ENCODE peak calls at places on chromosome 12, in six cellular contexts. S is CD8-positive, alpha-beta T cell; L is SJCRH30; Q is A549; V is H1; J is prostate gland. N is an unnamed sample. For H3K4me1, the result is how much of the 10 kb centered on the place peaks cover.

GRCh38 chr12:132801741-132802140 is 26.9 kb downstream of the GOLGA3 start:
- DNase-seq in S (no peak), L (no peak), Q (no peak), V (no peak), J (no peak), N (no peak)

GRCh38 chr12:112381898-112382796 is at the start of gene HECTD4:
- DNase-seq in S (peak), L (peak), Q (peak), V (peak), J (peak), N (peak)

GRCh38 chr12:58541300-58541690 is 379.0 kb downstream of the LRIG3 start:
- DNase-seq in S (no peak), L (no peak), Q (no peak), V (no peak), J (no peak), N (no peak)

GRCh38 chr12:49070971-49071370 is 1.2 kb upstream of the RHEBL1 start:
- DNase-seq in S (no peak), L (no peak), Q (no peak), V (no peak), J (no peak), N (no peak)

GRCh38 chr12:67592228-67593011 is 56.1 kb upstream of the DYRK2 start:
- DNase-seq in S (no peak), L (peak), Q (peak), V (no peak), J (peak), N (no peak)

GRCh38 chr12:78192979-78193378 is 362.3 kb downstream of the NAV3 start:
- DNase-seq in S (no peak), L (no peak), Q (no peak), V (no peak), J (no peak), N (no peak)

GRCh38 chr12:47964102-47964723 is 817 bp downstream of the TMEM106C start:
- DNase-seq in S (no peak), L (no peak), Q (no peak), V (no peak), J (peak), N (no peak)

GRCh38 chr12:94203181-94203546 is 54.8 kb downstream of the PLXNC1 start:
- DNase-seq in S (no peak), L (no peak), Q (no peak), V (no peak), J (no peak), N (no peak)

GRCh38 chr12:71240941-71241340 is 83.1 kb upstream of the TSPAN8 start:
- DNase-seq in S (no peak), L (no peak), Q (no peak), V (no peak), J (no peak), N (no peak)

GRCh38 chr12:39476121-39476520 is 33.2 kb upstream of the KIF21A start:
- DNase-seq in S (no peak), L (no peak), Q (peak), V (no peak), J (no peak), N (no peak)

GRCh38 chr12:5562581-5562980 is 130.7 kb downstream of the NTF3 start:
- DNase-seq in S (no peak), L (no peak), Q (no peak), V (peak), J (no peak), N (no peak)

GRCh38 chr12:80709811-80710726 is 2.6 kb downstream of the MYF6 start:
- DNase-seq in S (no peak), L (peak), Q (peak), V (peak), J (no peak), N (no peak)
- H3K4me1 ChIP-seq in S (under half), L (under half), Q (under half), V (under half), J (under half), N (under half)

GRCh38 chr12:50258167-50258551 is 25.2 kb downstream of the LIMA1 start:
- DNase-seq in S (no peak), L (no peak), Q (peak), V (no peak), J (peak), N (no peak)

GRCh38 chr12:50252977-50253376 is 30.3 kb downstream of the LIMA1 start:
- DNase-seq in S (no peak), L (no peak), Q (no peak), V (no peak), J (no peak), N (no peak)

GRCh38 chr12:50257226-50258166 is 25.8 kb downstream of the LIMA1 start:
- DNase-seq in S (no peak), L (peak), Q (peak), V (no peak), J (peak), N (no peak)

GRCh38 chr12:50261654-50262053 is 21.7 kb downstream of the LIMA1 start:
- DNase-seq in S (no peak), L (no peak), Q (no peak), V (no peak), J (no peak), N (no peak)

GRCh38 chr12:50256761-50257160 is 26.6 kb downstream of the LIMA1 start:
- DNase-seq in S (no peak), L (no peak), Q (no peak), V (no peak), J (no peak), N (no peak)
- H3K4me1 ChIP-seq in S (under half), L (under half), Q (half or more), V (under half), J (under half), N (under half)

GRCh38 chr12:54257332-54257731 is 22.6 kb downstream of the CBX5 start:
- DNase-seq in S (no peak), L (no peak), Q (no peak), V (no peak), J (no peak), N (no peak)

GRCh38 chr12:54261817-54262402 is 18.0 kb downstream of the CBX5 start:
- DNase-seq in S (no peak), L (no peak), Q (no peak), V (no peak), J (no peak), N (no peak)

GRCh38 chr12:54259194-54260011 is 20.5 kb downstream of the CBX5 start:
- DNase-seq in S (no peak), L (peak), Q (peak), V (peak), J (peak), N (peak)

GRCh38 chr12:54262403-54262925 is 17.5 kb downstream of the CBX5 start:
- DNase-seq in S (no peak), L (no peak), Q (peak), V (no peak), J (no peak), N (no peak)

DNA sequence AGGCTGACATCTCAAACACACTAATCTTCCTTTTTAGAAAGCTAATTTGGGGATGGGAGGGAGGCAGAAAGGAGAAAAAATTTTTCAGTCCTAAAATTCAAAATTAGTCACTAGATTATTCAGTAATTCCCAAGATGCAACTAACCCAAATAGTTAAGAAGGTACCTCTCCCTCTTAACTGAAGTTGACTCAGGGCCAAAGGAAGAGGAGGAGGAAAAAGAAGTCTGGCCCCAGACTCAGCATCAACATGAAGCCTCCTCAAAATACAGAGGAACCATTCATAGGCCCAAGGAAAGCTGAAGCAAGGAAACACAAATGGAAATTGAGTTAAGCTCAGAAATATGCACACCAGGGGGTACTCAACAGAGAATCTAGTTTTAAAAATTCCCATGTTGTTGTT is 21.6 kb downstream of the CBX5 start:
- DNase-seq in S (no peak), L (peak), Q (no peak), V (no peak), J (no peak), N (no peak)
- H3K4me1 ChIP-seq in S (under half), L (under half), Q (half or more), V (under half), J (under half), N (under half)

DNA sequence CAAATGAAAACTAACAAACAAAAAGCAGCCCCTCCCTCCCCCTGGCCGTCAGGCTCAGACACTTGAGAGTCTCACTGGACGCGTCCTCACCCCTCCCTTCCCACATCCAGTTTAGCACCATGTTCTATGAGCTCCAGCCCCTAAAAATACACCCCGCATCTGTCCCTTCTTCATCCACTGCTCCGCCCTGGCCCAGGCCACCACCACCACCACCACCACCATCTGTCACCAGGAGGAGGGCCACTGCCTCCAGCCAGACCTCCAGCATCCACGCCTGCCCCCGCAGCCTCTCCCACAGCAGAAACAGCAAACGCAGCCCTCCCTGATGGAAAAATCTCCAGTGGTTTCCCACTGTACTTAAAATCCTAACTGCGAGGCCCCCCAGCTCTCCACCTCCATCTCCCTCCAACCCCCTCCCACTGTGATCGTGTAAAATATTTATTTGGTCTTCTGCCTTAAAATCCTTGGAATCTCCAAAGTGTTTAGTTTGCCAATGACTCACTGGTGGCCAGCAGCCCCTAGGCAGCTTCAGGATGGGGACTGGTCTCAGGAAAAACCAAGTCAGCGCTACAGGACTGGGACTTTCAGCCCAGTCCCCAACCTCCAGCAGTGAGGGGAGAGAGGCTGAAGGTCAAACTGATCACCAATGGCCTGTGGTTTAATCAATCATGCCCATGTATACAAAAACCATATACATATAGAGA is 95.0 kb downstream of the SCARB1 start:
- DNase-seq in S (no peak), L (peak), Q (peak), V (no peak), J (no peak), N (no peak)
- H3K4me1 ChIP-seq in S (under half), L (under half), Q (under half), V (under half), J (under half), N (under half)

N was measured in BE2C.